ENCODE peak calls at places on chromosomes 16 and 17, in seven cellular contexts. D is right cardiac atrium; V is GDM1; M is tibial artery; G is activated T-helper 1 cell treated with anti-CD3 and anti-CD28 coated beads, Interleukin-2, amount 50 U/mL, for 16 hours; J is caudate nucleus; B is T-cell. I is an unnamed sample.

GRCh38 chr16:53913082-53913870 is 209.3 kb downstream of the FTO start:
- DNase-seq in D (no peak), V (no peak), M (peak), G (no peak), J (peak), B (no peak), I (no peak)

GRCh38 chr17:72775237-72775636 is 317.3 kb downstream of the SLC39A11 start:
- DNase-seq in D (no peak), V (no peak), M (no peak), G (no peak), J (no peak), B (no peak), I (no peak)

GRCh38 chr16:35210681-35211433 is 1751.4 kb downstream of the TP53TG3F start:
- DNase-seq in D (no peak), V (no peak), M (no peak), G (no peak), J (no peak), B (no peak), I (no peak)

GRCh38 chr16:9053006-9053601 is 38.3 kb upstream of the HAPSTR1 start:
- DNase-seq in D (peak), V (no peak), M (peak), G (no peak), J (peak), B (no peak), I (no peak)

GRCh38 chr17:2799653-2800052 is 3.4 kb downstream of the RAP1GAP2 start:
- DNase-seq in D (no peak), V (no peak), M (no peak), G (no peak), J (no peak), B (no peak), I (no peak)

GRCh38 chr17:31490991-31491793 is 99.7 kb downstream of the RAB11FIP4 start:
- DNase-seq in D (no peak), V (peak), M (no peak), G (no peak), J (no peak), B (no peak), I (no peak)

GRCh38 chr17:80957461-80957941 is 34.1 kb upstream of the CHMP6 start:
- DNase-seq in D (no peak), V (no peak), M (peak), G (no peak), J (no peak), B (no peak), I (no peak)

GRCh38 chr17:73349138-73349537 is 37.3 kb upstream of the CDC42EP4 start:
- DNase-seq in D (peak), V (no peak), M (no peak), G (no peak), J (peak), B (no peak), I (no peak)

GRCh38 chr16:89373355-89374110 is 116.8 kb downstream of the ANKRD11 start:
- DNase-seq in D (no peak), V (no peak), M (peak), G (no peak), J (peak), B (no peak), I (no peak)

GRCh38 chr16:24609740-24610420 is 70.5 kb downstream of the RBBP6 start:
- DNase-seq in D (peak), V (no peak), M (peak), G (no peak), J (peak), B (no peak), I (no peak)

GRCh38 chr16:35733971-35734702 is 2274.7 kb downstream of the TP53TG3F start:
- DNase-seq in D (no peak), V (no peak), M (no peak), G (no peak), J (no peak), B (no peak), I (no peak)

GRCh38 chr16:71327720-71328119 is 30.8 kb upstream of the CALB2 start:
- DNase-seq in D (no peak), V (no peak), M (no peak), G (no peak), J (no peak), B (no peak), I (no peak)

GRCh38 chr17:71188811-71189492 is 931.9 kb upstream of the SOX9 start:
- DNase-seq in D (no peak), V (no peak), M (no peak), G (no peak), J (no peak), B (no peak), I (peak)

GRCh38 chr17:59493867-59494266 is 71.5 kb upstream of the DHX40 start:
- DNase-seq in D (no peak), V (no peak), M (no peak), G (no peak), J (peak), B (no peak), I (no peak)

GRCh38 chr17:45382226-45382625 is 50.4 kb downstream of the ARHGAP27 start:
- DNase-seq in D (no peak), V (no peak), M (no peak), G (no peak), J (no peak), B (no peak), I (peak)

GRCh38 chr17:70938311-70938710 is 769.0 kb downstream of the KCNJ2 start:
- DNase-seq in D (no peak), V (no peak), M (no peak), G (no peak), J (no peak), B (no peak), I (no peak)

GRCh38 chr17:9110501-9110900 is 89.2 kb downstream of the NTN1 start:
- DNase-seq in D (no peak), V (no peak), M (no peak), G (no peak), J (no peak), B (no peak), I (no peak)

I was measured in epithelial cell of prostate.